ENCODE peak calls at places on chromosomes 3 and 15, in six cellular contexts. W, L, M, Q, H and F are unnamed samples.

GRCh38 chr3:161148832-161149475 is 43.8 kb upstream of the B3GALNT1 start:
- DNase-seq in H (no peak), M (no peak), W (no peak), L (no peak), Q (no peak), F (no peak)

GRCh38 chr3:114827495-114827894 is 319.6 kb downstream of the ZBTB20 start:
- DNase-seq in Q (no peak), L (peak), M (no peak), H (peak), W (peak), F (no peak)

GRCh38 chr15:20645956-20646355 is 104.4 kb upstream of the GOLGA6L6 start:
- DNase-seq in M (no peak), Q (no peak), L (no peak), W (no peak), H (peak), F (no peak)

GRCh38 chr3:38528457-38528856 is 32.3 kb downstream of the EXOG start:
- DNase-seq in L (no peak), M (peak), H (no peak), Q (no peak), W (no peak), F (no peak)

GRCh38 chr3:41001556-41001955 is 197.7 kb upstream of the CTNNB1 start:
- DNase-seq in W (no peak), H (no peak), L (no peak), Q (no peak), M (no peak), F (no peak)

GRCh38 chr15:69951511-69952209 is 146.1 kb downstream of the TLE3 start:
- DNase-seq in M (no peak), L (no peak), H (no peak), Q (no peak), W (no peak), F (no peak)

GRCh38 chr3:44208568-44208967 is 33.1 kb upstream of the TOPAZ1 start:
- DNase-seq in Q (no peak), L (no peak), W (no peak), M (no peak), H (no peak), F (no peak)

GRCh38 chr15:65287515-65287845 is 797 bp upstream of the PARP16 start:
- DNase-seq in W (no peak), H (no peak), Q (no peak), M (no peak), L (no peak), F (no peak)